ENCODE peak calls at places on chromosomes 13 and 19, in five cellular contexts. A is astrocyte of the cerebellum, P is astrocyte, Q is LNCaP clone FGC, O is dorsolateral prefrontal cortex. K is an unnamed sample.

GRCh38 chr19:29380581-29380980 is 145.2 kb upstream of the VSTM2B start:
- DNase-seq in A (no peak), P (no peak), Q (no peak), O (no peak), K (no peak)

GRCh38 chr13:40187836-40188591 is 478.4 kb downstream of the FOXO1 start:
- DNase-seq in A (no peak), P (no peak), Q (no peak), O (no peak), K (no peak)

GRCh38 chr13:75636339-75637095 is 387 bp downstream of the LMO7 start:
- DNase-seq in A (no peak), P (no peak), Q (no peak), O (no peak), K (no peak)

GRCh38 chr13:106083620-106084350 is 451.7 kb downstream of the EFNB2 start:
- DNase-seq in A (no peak), P (peak; percentile 31), Q (no peak), O (no peak), K (no peak)

GRCh38 chr13:67416047-67416925 is 186.2 kb upstream of the PCDH9 start:
- DNase-seq in A (no peak), P (peak; percentile 1), Q (no peak), O (no peak), K (peak; percentile 35)

GRCh38 chr13:93723316-93723715 is 496.7 kb downstream of the GPC6 start:
- DNase-seq in A (no peak), P (no peak), Q (no peak), O (no peak), K (no peak)

GRCh38 chr13:113001251-113002140 is 32.5 kb downstream of the MCF2L start:
- DNase-seq in A (no peak), P (peak; percentile 4), Q (peak; percentile 27), O (peak; percentile 72), K (peak; percentile 65)

GRCh38 chr13:88895261-88895941 is 1224.2 kb downstream of the SLITRK5 start:
- DNase-seq in A (no peak), P (no peak), Q (no peak), O (no peak), K (no peak)

GRCh38 chr13:109782066-109782822 is 4.1 kb downstream of the IRS2 start:
- DNase-seq in A (no peak), P (no peak), Q (no peak), O (no peak), K (no peak)

GRCh38 chr13:109941951-109942350 is 155.6 kb upstream of the IRS2 start:
- DNase-seq in A (no peak), P (no peak), Q (no peak), O (no peak), K (no peak)

GRCh38 chr19:50548191-50549058 is 19.8 kb downstream of the LRRC4B start:
- DNase-seq in A (no peak), P (no peak), Q (no peak), O (peak; percentile 86), K (no peak)

GRCh38 chr19:47608074-47608907 is 643 bp upstream of the BICRA start:
- DNase-seq in A (peak; percentile 81), P (peak; percentile 77), Q (no peak), O (peak; percentile 90), K (peak; percentile 93)

GRCh38 chr13:28530729-28531194 is 35.8 kb upstream of the FLT1 start:
- DNase-seq in A (no peak), P (no peak), Q (no peak), O (no peak), K (no peak)

GRCh38 chr13:72132065-72132464 is 265.1 kb upstream of the DACH1 start:
- DNase-seq in A (no peak), P (no peak), Q (no peak), O (no peak), K (no peak)

GRCh38 chr13:74229242-74229641 is 95.0 kb upstream of the KLF12 start:
- DNase-seq in A (no peak), P (no peak), Q (peak; percentile 82), O (no peak), K (no peak)

GRCh38 chr19:48452656-48453480 is 2.5 kb upstream of the KCNJ14 start:
- DNase-seq in A (no peak), P (no peak), Q (no peak), O (no peak), K (no peak)

GRCh38 chr19:51777570-51778460 is 16.8 kb downstream of the FPR2 start:
- DNase-seq in A (peak; percentile 81), P (peak; percentile 74), Q (peak; percentile 67), O (peak; percentile 62), K (peak; percentile 44)

GRCh38 chr13:50250403-50250802 is 235.2 kb downstream of the KCNRG start:
- DNase-seq in A (no peak), P (no peak), Q (no peak), O (no peak), K (no peak)

GRCh38 chr19:39810424-39810823 is 23.5 kb downstream of the DYRK1B start:
- DNase-seq in A (no peak), P (no peak), Q (no peak), O (no peak), K (no peak)

GRCh38 chr13:78759704-78760103 is 100.7 kb upstream of the OBI1 start:
- DNase-seq in A (no peak), P (no peak), Q (no peak), O (no peak), K (no peak)
- TF ChIP-seq CTCF in A (no peak), P (no peak), Q (no peak), O (no peak), K (no peak)

DNA sequence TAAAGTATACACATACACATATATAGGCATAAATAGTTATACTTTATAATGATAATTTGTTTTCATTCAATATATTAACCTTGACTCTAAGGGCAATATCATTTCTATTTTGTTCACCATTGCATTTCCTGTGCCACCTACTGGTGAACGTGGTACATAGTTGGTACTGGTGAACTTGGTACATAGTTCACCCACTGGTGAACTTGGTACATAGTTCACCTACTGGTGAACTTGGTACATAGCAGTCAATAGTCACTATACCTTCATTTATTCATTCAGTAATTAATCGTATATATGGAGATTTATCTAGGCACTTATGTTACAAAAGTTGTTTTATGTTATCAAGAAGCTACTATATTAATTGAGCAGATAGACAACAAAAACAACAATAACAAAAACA is 172.6 kb upstream of the ATXN8OS start:
- DNase-seq in A (no peak), P (no peak), Q (no peak), O (no peak), K (no peak)
- TF ChIP-seq CTCF in A (peak; percentile 29), P (peak; percentile 38), Q (no peak), O (no peak), K (peak; percentile 55)

GRCh38 chr13:99960663-99961440 is 10.7 kb downstream of the ZIC5 start:
- DNase-seq in A (no peak), P (no peak), Q (no peak), O (no peak), K (no peak)

GRCh38 chr13:99959127-99959529 is 12.4 kb downstream of the ZIC5 start:
- DNase-seq in A (no peak), P (no peak), Q (no peak), O (no peak), K (no peak)

GRCh38 chr13:99961634-99962033 is 9.9 kb downstream of the ZIC5 start:
- DNase-seq in A (peak; percentile 75), P (no peak), Q (no peak), O (no peak), K (no peak)

GRCh38 chr13:99958402-99959126 is 13.0 kb downstream of the ZIC5 start:
- DNase-seq in A (no peak), P (no peak), Q (no peak), O (no peak), K (no peak)

GRCh38 chr13:99959538-99960230 is 11.9 kb downstream of the ZIC5 start:
- DNase-seq in A (no peak), P (no peak), Q (no peak), O (no peak), K (peak; percentile 55)
- TF ChIP-seq CTCF in A (peak; percentile 57), P (no peak), Q (no peak), O (peak; percentile 43), K (peak; percentile 54)

DNA sequence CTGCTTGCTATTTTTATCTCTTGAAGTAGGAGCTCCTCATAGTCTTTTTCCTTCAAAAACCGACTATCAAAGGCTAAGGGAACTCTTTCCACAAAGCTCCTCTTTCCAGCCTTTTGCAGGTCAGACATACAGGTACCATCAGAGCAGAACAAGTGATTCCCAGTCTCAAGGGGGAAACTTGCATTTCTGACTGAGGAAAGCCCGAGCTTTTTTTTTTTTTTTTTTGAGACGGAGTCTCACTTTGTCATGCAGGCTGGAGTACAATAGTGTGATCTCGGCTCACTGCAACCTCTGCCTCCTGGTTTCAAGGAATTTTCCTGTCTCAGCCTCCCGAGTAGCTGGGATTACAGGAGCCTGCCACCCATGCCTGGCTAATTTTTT is 32.0 kb downstream of the RUBCNL start:
- DNase-seq in A (no peak), P (no peak), Q (no peak), O (no peak), K (no peak)
- TF ChIP-seq CTCF in A (no peak), P (no peak), Q (no peak), O (no peak), K (no peak)

DNA sequence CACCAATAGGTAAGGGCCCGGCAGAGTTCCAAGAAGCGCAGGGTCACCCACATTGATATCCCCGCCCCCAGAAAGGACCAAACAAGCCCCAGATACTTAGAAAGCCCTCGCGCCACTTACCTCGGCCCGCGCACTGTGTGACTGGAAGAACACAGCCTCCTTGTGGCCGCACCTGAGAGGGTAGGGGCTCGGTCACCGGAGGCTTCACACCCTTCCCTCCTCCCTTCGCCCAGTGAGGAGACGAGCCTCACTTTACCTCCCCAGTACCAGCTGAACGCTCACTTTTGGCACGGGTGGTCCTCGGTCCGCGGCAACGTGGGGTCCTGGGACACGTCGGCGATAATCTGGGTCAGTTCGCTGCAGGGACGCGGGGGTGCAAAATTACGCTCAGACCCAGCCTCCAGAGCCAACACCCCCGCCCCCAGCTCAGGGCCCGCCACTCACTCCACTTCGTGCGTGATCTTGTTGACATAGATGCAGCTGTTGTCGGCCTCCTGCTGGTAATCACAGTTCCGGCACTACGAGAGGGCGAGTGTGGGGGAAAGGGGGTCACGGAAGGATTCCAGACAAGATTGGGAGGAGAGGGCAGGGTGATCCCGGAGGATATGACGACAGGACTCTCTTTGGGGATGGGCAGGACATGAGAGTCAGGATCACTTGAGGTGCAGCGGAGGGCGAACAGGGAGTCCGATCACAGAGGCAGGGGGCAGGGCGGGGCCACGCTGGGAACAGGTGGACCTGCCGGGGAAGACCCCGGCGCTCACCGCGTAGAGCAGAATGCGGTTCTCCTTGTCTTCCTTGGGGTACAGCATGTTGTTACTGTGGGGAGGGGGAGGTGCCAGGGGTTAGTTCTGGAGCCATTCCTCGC is 546 bp downstream of the POLR2I start:
- DNase-seq in A (no peak), P (peak; percentile 23), Q (no peak), O (no peak), K (no peak)
- TF ChIP-seq CTCF in A (peak; percentile 27), P (no peak), Q (peak; percentile 30), O (no peak), K (peak; percentile 38)

GRCh38 chr19:10769533-10770491 is 51.9 kb downstream of the DNM2 start:
- DNase-seq in A (no peak), P (no peak), Q (no peak), O (peak; percentile 67), K (no peak)
- TF ChIP-seq CTCF in A (peak; percentile 17), P (no peak), Q (no peak), O (peak; percentile 65), K (peak; percentile 43)

GRCh38 chr19:12821761-12822160 is 12.6 kb downstream of the RTBDN start:
- DNase-seq in A (no peak), P (no peak), Q (no peak), O (no peak), K (no peak)

GRCh38 chr19:12828494-12828893 is 5.9 kb downstream of the RTBDN start:
- DNase-seq in A (no peak), P (no peak), Q (no peak), O (no peak), K (no peak)

GRCh38 chr19:12825259-12826131 is 8.9 kb downstream of the RTBDN start:
- DNase-seq in A (no peak), P (no peak), Q (no peak), O (no peak), K (peak; percentile 68)
- TF ChIP-seq CTCF in A (peak; percentile 38), P (peak; percentile 14), Q (peak; percentile 53), O (no peak), K (peak; percentile 68)

K was measured in neural crest cell.